ENCODE peak calls at places on chromosome 22, in eight cellular contexts. R is neural progenitor cell; X is lower leg skin; C is hepatic stellate cell; Z is kidney glomerular epithelial cell; I is stimulated activated naive CD4-positive, alpha-beta T cell treated with Interleukin-2 at 50 U/mL for 16 hours; F is progenitor cell of endocrine pancreas; N is SW480. J is an unnamed sample.

GRCh38 chr22:46379301-46379930 is 43.9 kb downstream of the TRMU start:
- DNase-seq in R (no peak), X (no peak), C (no peak), Z (peak), I (no peak), F (no peak), N (peak), J (peak)

GRCh38 chr22:20648306-20648903 is 125.5 kb upstream of the SERPIND1 start:
- DNase-seq in R (no peak), X (peak), C (no peak), Z (no peak), I (no peak), F (no peak), N (no peak), J (no peak)

GRCh38 chr22:41573677-41574264 is 13.0 kb downstream of the CSDC2 start:
- DNase-seq in R (no peak), X (no peak), C (no peak), Z (no peak), I (no peak), F (no peak), N (no peak), J (no peak)

GRCh38 chr22:47178339-47178738 is 415.9 kb downstream of the TBC1D22A start:
- DNase-seq in R (no peak), X (peak), C (no peak), Z (no peak), I (no peak), F (no peak), N (no peak), J (no peak)

GRCh38 chr22:50341977-50342650 is 1.0 kb upstream of the PPP6R2 start:
- DNase-seq in R (peak), X (peak), C (peak), Z (peak), I (peak), F (peak), N (peak), J (peak)

GRCh38 chr22:24758164-24758799 is 16.2 kb downstream of the PIWIL3 start:
- DNase-seq in R (peak), X (no peak), C (peak), Z (no peak), I (peak), F (peak), N (peak), J (peak)

GRCh38 chr22:50218153-50218995 is 17.6 kb downstream of the SELENOO start:
- DNase-seq in R (no peak), X (no peak), C (no peak), Z (no peak), I (no peak), F (no peak), N (no peak), J (no peak)

GRCh38 chr22:30212996-30213441 is 33.5 kb downstream of the LIF start:
- DNase-seq in R (no peak), X (no peak), C (peak), Z (no peak), I (no peak), F (no peak), N (no peak), J (no peak)

GRCh38 chr22:45880091-45880651 is 96.8 kb downstream of the WNT7B start:
- DNase-seq in R (no peak), X (peak), C (no peak), Z (no peak), I (no peak), F (no peak), N (no peak), J (no peak)

GRCh38 chr22:45968751-45969413 is 8.1 kb downstream of the WNT7B start:
- DNase-seq in R (no peak), X (no peak), C (peak), Z (peak), I (no peak), F (no peak), N (peak), J (peak)

GRCh38 chr22:46007003-46007847 is 30.3 kb upstream of the WNT7B start:
- DNase-seq in R (no peak), X (peak), C (peak), Z (peak), I (no peak), F (no peak), N (peak), J (peak)

GRCh38 chr22:41687901-41688364 is 734 bp downstream of the SNU13 start:
- DNase-seq in R (peak), X (no peak), C (peak), Z (peak), I (no peak), F (no peak), N (peak), J (peak)

GRCh38 chr22:31229402-31230140 is 17.5 kb downstream of the LIMK2 start:
- DNase-seq in R (peak), X (peak), C (peak), Z (no peak), I (no peak), F (no peak), N (no peak), J (no peak)

GRCh38 chr22:27719535-27720227 is 81.9 kb downstream of the MN1 start:
- DNase-seq in R (no peak), X (peak), C (peak), Z (no peak), I (no peak), F (no peak), N (peak), J (no peak)

GRCh38 chr22:35891442-35891841 is 137.2 kb downstream of the RBFOX2 start:
- DNase-seq in R (no peak), X (no peak), C (no peak), Z (no peak), I (no peak), F (no peak), N (no peak), J (no peak)

GRCh38 chr22:46887978-46888377 is 125.5 kb downstream of the TBC1D22A start:
- DNase-seq in R (no peak), X (peak), C (no peak), Z (no peak), I (no peak), F (no peak), N (no peak), J (no peak)

GRCh38 chr22:49992921-49993648 is 19.5 kb downstream of the IL17REL start:
- DNase-seq in R (peak), X (peak), C (peak), Z (no peak), I (peak), F (peak), N (no peak), J (peak)

GRCh38 chr22:44709881-44710400 is 7.9 kb downstream of the PRR5 start:
- DNase-seq in R (no peak), X (no peak), C (no peak), Z (no peak), I (no peak), F (no peak), N (no peak), J (no peak)

GRCh38 chr22:36419177-36419911 is 31.6 kb upstream of the MYH9 start:
- DNase-seq in R (no peak), X (no peak), C (peak), Z (no peak), I (no peak), F (no peak), N (peak), J (peak)

GRCh38 chr22:46219650-46220049 is 30.4 kb downstream of the CDPF1 start:
- DNase-seq in R (no peak), X (no peak), C (no peak), Z (no peak), I (no peak), F (no peak), N (no peak), J (no peak)

GRCh38 chr22:48749555-48750227 is 1078.0 kb downstream of the BRD1 start:
- DNase-seq in R (no peak), X (peak), C (no peak), Z (no peak), I (no peak), F (no peak), N (no peak), J (no peak)

GRCh38 chr22:19143212-19143611 is 1.2 kb downstream of the ESS2 start:
- DNase-seq in R (no peak), X (no peak), C (no peak), Z (no peak), I (no peak), F (no peak), N (no peak), J (no peak)

GRCh38 chr22:19483481-19484244 is 3.9 kb downstream of the CDC45 start:
- DNase-seq in R (no peak), X (no peak), C (no peak), Z (no peak), I (no peak), F (no peak), N (no peak), J (no peak)

GRCh38 chr22:32518848-32519247 is 44.2 kb downstream of the FBXO7 start:
- DNase-seq in R (no peak), X (no peak), C (no peak), Z (no peak), I (no peak), F (no peak), N (peak), J (no peak)

J was measured in astrocyte of the hippocampus.